ENCODE peak calls at places on chromosomes 1 and 21, in seven cellular contexts. X is GM03348, V is AG08395, L is fibroblast of mammary gland, T is GM12891, D is GM23338, J is WTC11. Z is an unnamed sample.

GRCh38 chr21:36035381-36035791 is 24.9 kb downstream of the SETD4 start:
- DNase-seq in X (no peak), V (no peak), L (no peak), T (no peak), D (peak), J (peak), Z (no peak)

GRCh38 chr1:147171399-147172167 is 687 bp downstream of the PRKAB2 start:
- DNase-seq in X (peak), V (peak), L (peak), T (peak), D (peak), J (no peak), Z (no peak)

GRCh38 chr1:178109348-178110143 is 15.6 kb downstream of the RASAL2 start:
- DNase-seq in X (no peak), V (no peak), L (peak), T (no peak), D (no peak), J (no peak), Z (no peak)

GRCh38 chr1:93437976-93438605 is 9.8 kb upstream of the FNBP1L start:
- DNase-seq in X (peak), V (peak), L (peak), T (no peak), D (peak), J (no peak), Z (peak)

GRCh38 chr1:182875889-182876288 is 36.7 kb downstream of the DHX9 start:
- DNase-seq in X (no peak), V (no peak), L (no peak), T (no peak), D (no peak), J (no peak), Z (no peak)

GRCh38 chr1:15755643-15756040 is 3.0 kb upstream of the FBLIM1 start:
- DNase-seq in X (no peak), V (no peak), L (no peak), T (no peak), D (no peak), J (no peak), Z (no peak)

GRCh38 chr1:58765016-58765415 is 18.8 kb downstream of the JUN start:
- DNase-seq in X (no peak), V (no peak), L (peak), T (no peak), D (no peak), J (no peak), Z (no peak)

GRCh38 chr1:153778051-153778823 is 3.0 kb downstream of the SLC27A3 start:
- DNase-seq in X (no peak), V (no peak), L (no peak), T (no peak), D (no peak), J (no peak), Z (no peak)

GRCh38 chr1:246875041-246876026 is 56.4 kb downstream of the AHCTF1 start:
- DNase-seq in X (peak), V (peak), L (peak), T (no peak), D (no peak), J (no peak), Z (peak)